ENCODE peak calls at places on chromosomes 16 and 17, in ten cellular contexts. G is A549; Q is WTC11; R is T1000; Y is effector memory CD8-positive, alpha-beta T cell; N is occipital lobe; J is NCI-H1436; V is GM12878; H is NCI-H2081 treated with DMSO at 0.1 percent for 48 hours; Z is left ventricle myocardium inferior. S is an unnamed sample.

GRCh38 chr16:29977063-29977462 is 3.4 kb downstream of the TAOK2 start:
- DNase-seq in G (no peak), Q (no peak), R (no peak), Y (no peak), N (no peak), J (no peak), V (no peak), H (no peak), Z (peak; percentile 43), S (no peak)

GRCh38 chr16:89324056-89325010 is 106.8 kb downstream of the ZNF778 start:
- DNase-seq in G (no peak), Q (peak; percentile 1), R (peak; percentile 32), Y (no peak), N (no peak), J (no peak), V (peak; percentile 90), H (no peak), Z (no peak), S (no peak)

GRCh38 chr17:34981538-34982241 is 1.4 kb downstream of the LIG3 start:
- DNase-seq in G (no peak), Q (no peak), R (no peak), Y (no peak), N (no peak), J (peak; percentile 68), V (no peak), H (no peak), Z (no peak), S (no peak)

GRCh38 chr16:72905581-72905980 is 142.3 kb downstream of the ZFHX3 start:
- DNase-seq in G (no peak), Q (no peak), R (no peak), Y (no peak), N (no peak), J (no peak), V (no peak), H (no peak), Z (no peak), S (no peak)

GRCh38 chr16:27441998-27442397 is 40.0 kb downstream of the IL21R start:
- DNase-seq in G (no peak), Q (no peak), R (no peak), Y (no peak), N (no peak), J (no peak), V (no peak), H (no peak), Z (no peak), S (no peak)

GRCh38 chr16:24085665-24086064 is 170.5 kb upstream of the CACNG3 start:
- DNase-seq in G (no peak), Q (no peak), R (no peak), Y (no peak), N (no peak), J (no peak), V (no peak), H (no peak), Z (no peak), S (no peak)

GRCh38 chr16:17260271-17260849 is 210.4 kb downstream of the XYLT1 start:
- DNase-seq in G (no peak), Q (no peak), R (no peak), Y (no peak), N (no peak), J (no peak), V (no peak), H (no peak), Z (no peak), S (no peak)

GRCh38 chr17:76681222-76682137 is 29.3 kb downstream of the MXRA7 start:
- DNase-seq in G (peak; percentile 84), Q (peak; percentile 89), R (no peak), Y (peak; percentile 72), N (peak; percentile 55), J (peak; percentile 75), V (no peak), H (peak; percentile 28), Z (peak; percentile 63), S (no peak)

GRCh38 chr16:76932541-76933211 is 258.3 kb upstream of the MON1B start:
- DNase-seq in G (no peak), Q (no peak), R (no peak), Y (no peak), N (no peak), J (no peak), V (no peak), H (no peak), Z (no peak), S (no peak)

GRCh38 chr17:9228408-9229159 is 207.3 kb downstream of the NTN1 start:
- DNase-seq in G (no peak), Q (no peak), R (no peak), Y (no peak), N (no peak), J (no peak), V (no peak), H (no peak), Z (no peak), S (no peak)

GRCh38 chr17:82212331-82213250 is at the start of gene CCDC57:
- DNase-seq in G (peak; percentile 92), Q (peak; percentile 74), R (peak; percentile 63), Y (peak; percentile 53), N (peak; percentile 47), J (peak; percentile 51), V (no peak), H (no peak), Z (peak; percentile 83), S (no peak)

GRCh38 chr17:71922439-71922838 is 198.4 kb upstream of the SOX9 start:
- DNase-seq in G (no peak), Q (no peak), R (peak; percentile 65), Y (no peak), N (no peak), J (no peak), V (peak; percentile 20), H (no peak), Z (no peak), S (no peak)

S was measured in NCI-H1417 treated with DMSO at 0.1 percent for 48 hours.